ENCODE peak calls at places on chromosomes 5 and 9, in four cellular contexts. S is H1, M is HepG2, P is GM12878. L is an unnamed sample.

GRCh38 chr9:92618633-92619225 is 51.2 kb downstream of the IPPK start:
- DNase-seq in S (no peak), M (peak; percentile 63), P (no peak), L (no peak)

GRCh38 chr9:20640331-20641187 is 18.3 kb upstream of the MLLT3 start:
- DNase-seq in S (no peak), M (no peak), P (peak; percentile 99), L (no peak)

GRCh38 chr5:56003633-56004032 is 8.9 kb upstream of the IL6ST start:
- DNase-seq in S (no peak), M (no peak), P (no peak), L (no peak)

GRCh38 chr9:5886114-5886939 is 4.4 kb upstream of the MLANA start:
- DNase-seq in S (peak; percentile 79), M (peak; percentile 78), P (peak; percentile 40), L (peak; percentile 84)

GRCh38 chr5:136063778-136064465 is 35.1 kb downstream of the TGFBI start:
- DNase-seq in S (no peak), M (no peak), P (no peak), L (no peak)

GRCh38 chr9:83656952-83657351 is 34.0 kb downstream of the IDNK start:
- DNase-seq in S (no peak), M (no peak), P (no peak), L (no peak)

GRCh38 chr5:68225911-68226563 is 10.5 kb downstream of the PIK3R1 start:
- DNase-seq in S (no peak), M (no peak), P (no peak), L (no peak)

GRCh38 chr5:108521011-108521700 is 139.3 kb upstream of the FBXL17 start:
- DNase-seq in S (no peak), M (no peak), P (peak; percentile 93), L (no peak)

GRCh38 chr5:103446813-103447212 is 115.8 kb downstream of the NUDT12 start:
- DNase-seq in S (no peak), M (no peak), P (no peak), L (no peak)

GRCh38 chr9:82621446-82621845 is 441.5 kb downstream of the RASEF start:
- DNase-seq in S (no peak), M (no peak), P (no peak), L (no peak)

GRCh38 chr9:98031935-98032334 is 24.6 kb upstream of the NANS start:
- DNase-seq in S (no peak), M (no peak), P (no peak), L (no peak)

GRCh38 chr9:27925815-27926214 is 352.5 kb upstream of the C9orf72 start:
- DNase-seq in S (no peak), M (no peak), P (no peak), L (no peak)

GRCh38 chr9:15433661-15434060 is 11.0 kb downstream of the SNAPC3 start:
- DNase-seq in S (no peak), M (no peak), P (no peak), L (no peak)

GRCh38 chr5:8478308-8478707 is 609.4 kb downstream of the MTRR start:
- DNase-seq in S (no peak), M (no peak), P (no peak), L (no peak)

GRCh38 chr9:114472765-114473446 is 32.4 kb downstream of the WHRN start:
- DNase-seq in S (no peak), M (no peak), P (no peak), L (no peak)

GRCh38 chr9:23821400-23822181 is 4.4 kb downstream of the ELAVL2 start:
- DNase-seq in S (no peak), M (no peak), P (no peak), L (no peak)

GRCh38 chr9:95382433-95382832 is 64.9 kb upstream of the FANCC start:
- DNase-seq in S (no peak), M (no peak), P (no peak), L (no peak)

GRCh38 chr9:96394832-96395496 is 11.5 kb upstream of the SLC35D2 start:
- DNase-seq in S (no peak), M (no peak), P (no peak), L (no peak)
- H3K36me3 ChIP-seq in S (peaks cover 24% of the 10 kb centered on the region), M (peaks cover 4% of the 10 kb centered on the region), P (peaks cover 16% of the 10 kb centered on the region), L (peaks cover 79% of the 10 kb centered on the region)

GRCh38 chr5:160021818-160022446 is 13.0 kb downstream of the TTC1 start:
- DNase-seq in S (no peak), M (peak; percentile 61), P (peak; percentile 28), L (peak; percentile 33)
- TF ChIP-seq SUZ12 in S (no peak), M (no peak), P (no peak), L (no peak)

DNA sequence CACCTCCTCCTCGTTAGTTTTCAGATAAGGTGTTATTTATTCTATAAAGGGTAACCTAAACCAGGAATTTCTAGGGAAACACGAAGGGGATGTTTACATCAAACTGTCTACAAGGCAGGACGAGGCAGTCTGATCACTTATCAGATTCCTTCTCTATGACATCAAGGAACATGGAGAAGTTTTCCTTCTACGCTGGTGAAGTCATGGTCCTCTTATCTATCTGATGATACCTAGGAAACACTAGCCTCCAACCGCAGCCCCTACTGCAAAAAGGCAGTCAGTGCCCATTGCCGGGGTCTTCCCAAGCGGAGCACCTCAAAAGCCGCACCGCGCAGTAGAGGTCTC is 1.5 kb downstream of the MPDZ start:
- DNase-seq in S (no peak), M (peak; percentile 11), P (no peak), L (no peak)
- H3K4me3 ChIP-seq in S (peak overlapping the region; percentile 74), M (peak overlapping the region; percentile 91), P (no peak overlapping the region), L (peak overlapping the region; percentile 72)

GRCh38 chr5:88250010-88250409 is 18.6 kb downstream of the TMEM161B start:
- DNase-seq in S (no peak), M (no peak), P (no peak), L (no peak)
- H3K36me3 ChIP-seq in S (no peaks in the 10 kb centered on the region), M (no peaks in the 10 kb centered on the region), P (peaks cover 8% of the 10 kb centered on the region), L (no peaks in the 10 kb centered on the region)

DNA sequence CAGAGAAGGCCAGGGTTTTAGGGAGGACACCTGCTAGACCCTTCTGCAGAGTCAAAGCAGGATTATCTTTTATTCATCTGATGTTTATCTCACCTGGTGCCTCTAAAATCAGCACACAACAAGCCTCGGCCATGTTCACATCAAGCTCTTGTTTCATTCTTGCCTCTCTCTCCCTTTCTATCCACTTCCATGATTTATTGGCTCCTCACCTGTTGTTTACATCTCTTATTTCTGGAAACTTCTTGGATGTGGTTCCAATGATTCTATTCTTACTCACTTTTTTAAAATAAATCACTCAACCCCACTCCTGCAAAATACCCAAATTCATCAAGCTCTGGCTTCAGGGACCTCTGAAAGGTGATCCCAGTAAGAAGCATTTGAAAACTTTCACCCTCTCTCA is 407.0 kb upstream of the KLF4 start:
- DNase-seq in S (no peak), M (no peak), P (no peak), L (no peak)
- TF ChIP-seq SUZ12 in S (no peak), M (no peak), P (no peak), L (no peak)

DNA sequence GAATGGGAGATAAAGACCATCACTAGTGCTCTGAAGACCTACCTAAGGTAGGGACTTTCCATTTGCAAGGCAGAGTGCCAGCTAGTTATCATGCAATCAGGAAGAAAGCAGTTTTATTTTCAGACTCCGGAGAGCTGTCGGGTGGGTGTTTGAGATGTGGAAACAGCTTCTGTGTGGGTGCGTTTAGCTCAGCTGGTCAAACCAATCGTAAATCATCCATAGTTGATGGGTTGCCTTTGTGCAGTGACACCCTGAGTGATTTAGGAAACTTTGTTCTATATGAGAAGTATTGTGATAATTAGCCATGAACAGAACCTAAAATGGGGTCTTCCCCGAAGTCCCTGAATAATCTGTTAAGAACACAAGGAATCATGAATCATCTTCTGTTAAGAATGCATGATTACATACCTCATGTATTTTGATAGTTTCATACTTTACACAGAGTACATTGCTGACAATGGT is 284.3 kb downstream of the ARHGAP26 start:
- DNase-seq in S (no peak), M (no peak), P (peak; percentile 97), L (no peak)
- H3K4me3 ChIP-seq in S (no peak overlapping the region), M (no peak overlapping the region), P (peak overlapping the region; percentile 38), L (no peak overlapping the region)

L was measured in NT2/D1.